ENCODE peak calls at places on chromosomes 3 and 15, in seven cellular contexts. W, C, I, A, E, L and F are unnamed samples.

GRCh38 chr3:128411574-128412064 is 55.1 kb downstream of the DNAJB8 start:
- DNase-seq in A (no peak), I (no peak), E (no peak), L (no peak), C (no peak), W (no peak), F (no peak)

GRCh38 chr3:141255864-141256263 is 24.2 kb downstream of the PXYLP1 start:
- DNase-seq in I (no peak), L (no peak), W (peak; percentile 49), C (no peak), A (peak; percentile 17), E (peak; percentile 75), F (no peak)

GRCh38 chr15:68431037-68431791 is 749 bp downstream of the ITGA11 start:
- DNase-seq in A (no peak), E (peak; percentile 21), W (peak; percentile 55), C (no peak), I (no peak), L (peak; percentile 49), F (peak; percentile 89)

GRCh38 chr3:134317106-134317947 is 56.9 kb downstream of the AMOTL2 start:
- DNase-seq in E (peak; percentile 82), W (no peak), A (no peak), L (peak; percentile 32), C (no peak), I (peak; percentile 88), F (no peak)

GRCh38 chr15:70492240-70493177 is 270.8 kb downstream of the UACA start:
- DNase-seq in I (peak; percentile 96), A (peak; percentile 69), L (peak; percentile 85), W (no peak), C (no peak), E (peak; percentile 100), F (no peak)

GRCh38 chr3:42780892-42781700 is 8.0 kb upstream of the CCDC13 start:
- DNase-seq in E (peak; percentile 71), A (no peak), I (peak; percentile 69), W (peak; percentile 78), L (no peak), C (peak; percentile 54), F (no peak)

GRCh38 chr3:98594630-98594961 is 1.2 kb upstream of the CPOX start:
- DNase-seq in L (no peak), A (no peak), E (no peak), W (no peak), C (no peak), I (no peak), F (no peak)

GRCh38 chr15:33022629-33023028 is 171.9 kb downstream of the FMN1 start:
- DNase-seq in I (peak; percentile 66), L (no peak), E (peak; percentile 88), A (no peak), C (no peak), W (peak; percentile 33), F (no peak)

GRCh38 chr3:158404319-158404718 is 166.7 kb upstream of the MLF1 start:
- DNase-seq in A (no peak), L (no peak), I (no peak), C (no peak), E (no peak), W (no peak), F (no peak)

GRCh38 chr15:94704946-94705345 is 473.6 kb downstream of the MCTP2 start:
- DNase-seq in I (no peak), E (no peak), W (no peak), L (no peak), C (no peak), A (no peak), F (no peak)

GRCh38 chr15:64361259-64361658 is 5.3 kb upstream of the CSNK1G1 start:
- DNase-seq in L (no peak), C (no peak), I (no peak), A (no peak), W (no peak), E (no peak), F (no peak)

GRCh38 chr15:87764461-87765236 is 491.9 kb downstream of the NTRK3 start:
- DNase-seq in E (peak; percentile 89), L (no peak), I (peak; percentile 92), W (peak; percentile 83), C (no peak), A (no peak), F (no peak)

GRCh38 chr3:124092811-124093210 is 100.9 kb upstream of the ROPN1 start:
- DNase-seq in I (peak; percentile 19), L (no peak), A (no peak), E (no peak), C (no peak), W (no peak), F (no peak)

GRCh38 chr3:197511130-197511529 is 44.6 kb downstream of the BDH1 start:
- DNase-seq in I (peak; percentile 78), E (peak; percentile 87), A (no peak), W (no peak), L (no peak), C (no peak), F (no peak)

GRCh38 chr3:134483195-134483890 is 2.4 kb downstream of the ANAPC13 start:
- DNase-seq in I (peak; percentile 91), C (no peak), A (no peak), W (no peak), E (peak; percentile 89), L (no peak), F (no peak)

GRCh38 chr3:159263750-159264561 is 462.1 kb downstream of the MFSD1 start:
- DNase-seq in L (no peak), W (peak; percentile 61), A (no peak), I (peak; percentile 68), E (peak; percentile 65), C (peak; percentile 31), F (no peak)

GRCh38 chr3:108234387-108234957 is 12.2 kb upstream of the IFT57 start:
- DNase-seq in E (peak; percentile 17), W (no peak), L (no peak), A (no peak), C (no peak), I (no peak), F (no peak)

GRCh38 chr15:67701669-67702068 is 123.6 kb upstream of the SKOR1 start:
- DNase-seq in W (no peak), A (no peak), I (peak; percentile 13), E (no peak), L (no peak), C (no peak), F (no peak)

GRCh38 chr3:179194931-179195330 is 46.8 kb downstream of the PIK3CA start:
- DNase-seq in L (no peak), C (no peak), W (no peak), I (no peak), A (no peak), E (no peak), F (no peak)

GRCh38 chr15:92807971-92808571 is 92.1 kb upstream of the CHD2 start:
- DNase-seq in L (peak; percentile 71), W (no peak), A (no peak), I (no peak), E (peak; percentile 53), C (no peak), F (no peak)

GRCh38 chr3:46664188-46664970 is 29.1 kb downstream of the ALS2CL start:
- DNase-seq in W (no peak), E (no peak), I (no peak), A (no peak), C (no peak), L (no peak), F (no peak)

GRCh38 chr3:157033001-157033400 is 126.9 kb downstream of the CCNL1 start:
- DNase-seq in L (no peak), A (no peak), W (no peak), E (no peak), C (no peak), I (no peak), F (no peak)

GRCh38 chr3:196202516-196202970 is 8.7 kb downstream of the ZDHHC19 start:
- DNase-seq in A (no peak), E (peak; percentile 60), C (no peak), L (no peak), W (no peak), I (no peak), F (no peak)